ENCODE peak calls at places on chromosomes 12 and 14, in four cellular contexts. Z is fibroblast of lung, M is PC-3, D is prostate gland. C is an unnamed sample.

GRCh38 chr12:71552728-71553501 is 110.7 kb downstream of the ZFC3H1 start:
- DNase-seq in Z (no peak), M (no peak), D (no peak), C (no peak)

GRCh38 chr12:24349051-24349780 is 399.7 kb upstream of the SOX5 start:
- DNase-seq in Z (no peak), M (no peak), D (no peak), C (no peak)

GRCh38 chr14:44462372-44462771 is 44.7 kb downstream of the FSCB start:
- DNase-seq in Z (no peak), M (no peak), D (no peak), C (no peak)

GRCh38 chr12:113325938-113326337 is 9.0 kb downstream of the SLC8B1 start:
- DNase-seq in Z (peak), M (no peak), D (no peak), C (peak)

GRCh38 chr12:124524231-124524925 is 43.0 kb downstream of the NCOR2 start:
- DNase-seq in Z (peak), M (peak), D (no peak), C (peak)

GRCh38 chr14:99681832-99682148 is 2.3 kb upstream of the CYP46A1 start:
- DNase-seq in Z (no peak), M (no peak), D (no peak), C (no peak)

GRCh38 chr12:99745106-99745505 is 97.6 kb downstream of the GARIN6 start:
- DNase-seq in Z (no peak), M (no peak), D (no peak), C (no peak)

GRCh38 chr14:34254596-34254995 is 207.4 kb downstream of the SPTSSA start:
- DNase-seq in Z (no peak), M (no peak), D (no peak), C (no peak)

GRCh38 chr14:36773558-36773957 is 111.9 kb downstream of the PAX9 start:
- DNase-seq in Z (peak), M (peak), D (no peak), C (peak)

GRCh38 chr12:42732908-42733411 is 143.4 kb upstream of the PRICKLE1 start:
- DNase-seq in Z (peak), M (no peak), D (no peak), C (no peak)

GRCh38 chr12:121232977-121233627 is 23.2 kb downstream of the P2RX4 start:
- DNase-seq in Z (no peak), M (no peak), D (no peak), C (no peak)

GRCh38 chr12:17652436-17652835 is 437.6 kb downstream of the RERGL start:
- DNase-seq in Z (no peak), M (no peak), D (no peak), C (no peak)

GRCh38 chr14:93775744-93776143 is 12.5 kb downstream of the PRIMA1 start:
- DNase-seq in Z (no peak), M (no peak), D (no peak), C (no peak)

GRCh38 chr12:60451457-60451856 is 855.6 kb downstream of the SLC16A7 start:
- DNase-seq in Z (no peak), M (peak), D (no peak), C (no peak)

GRCh38 chr14:67423424-67423823 is 11.5 kb upstream of the PLEK2 start:
- DNase-seq in Z (no peak), M (no peak), D (no peak), C (no peak)

GRCh38 chr14:67421356-67422224 is 9.6 kb upstream of the PLEK2 start:
- DNase-seq in Z (no peak), M (no peak), D (no peak), C (no peak)

GRCh38 chr14:67417633-67418032 is 5.7 kb upstream of the PLEK2 start:
- DNase-seq in Z (no peak), M (no peak), D (no peak), C (peak)

GRCh38 chr14:67418368-67419174 is 6.6 kb upstream of the PLEK2 start:
- DNase-seq in Z (no peak), M (peak), D (no peak), C (no peak)

DNA sequence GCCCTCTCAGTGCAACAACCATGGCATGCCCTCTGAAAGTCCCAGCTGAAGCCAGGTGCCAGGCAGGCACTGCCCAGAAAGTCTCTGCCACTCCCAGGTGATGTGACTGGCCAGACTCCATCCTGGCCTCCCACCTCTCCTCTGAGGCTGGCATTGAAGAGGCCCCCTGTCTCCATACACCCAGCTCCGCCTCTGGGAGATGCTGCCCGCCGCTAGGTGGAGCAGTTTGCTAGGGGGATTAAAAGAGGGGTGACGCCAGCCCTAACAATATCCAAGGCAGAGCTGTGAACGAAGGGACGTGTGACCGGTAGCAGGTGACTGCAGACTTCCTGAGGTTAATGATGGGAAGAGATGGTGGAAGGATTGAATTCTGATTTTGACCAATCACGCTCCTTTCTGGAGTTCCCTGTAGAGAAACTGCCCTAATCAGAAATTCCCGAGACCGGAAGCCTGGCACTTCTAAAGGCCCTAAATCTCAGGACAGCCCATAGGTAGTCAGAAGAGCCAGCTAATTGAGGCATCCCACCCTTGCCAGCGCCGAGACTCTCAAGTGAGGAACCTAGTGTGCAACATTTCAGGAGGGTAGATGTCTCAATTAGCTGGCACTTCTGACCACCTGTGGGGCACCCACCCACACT is 8.3 kb upstream of the PLEK2 start:
- DNase-seq in Z (no peak), M (peak), D (no peak), C (no peak)
- TF ChIP-seq CTCF in Z (peak), M (peak), D (no peak), C (peak)

GRCh38 chr12:50326636-50327284 is 43.4 kb upstream of the LIMA1 start:
- DNase-seq in Z (peak), M (peak), D (peak), C (peak)
- H3K4me3 ChIP-seq in Z (no peak), M (peak), D (no peak), C (no peak)

GRCh38 chr12:57859121-57859520 is 12.6 kb upstream of the CTDSP2 start:
- DNase-seq in Z (no peak), M (no peak), D (no peak), C (no peak)

GRCh38 chr12:57863676-57864075 is 17.1 kb upstream of the CTDSP2 start:
- DNase-seq in Z (no peak), M (no peak), D (no peak), C (no peak)

GRCh38 chr12:57864811-57865751 is 18.6 kb upstream of the CTDSP2 start:
- DNase-seq in Z (peak), M (peak), D (peak), C (peak)

GRCh38 chr12:57864382-57864781 is 17.9 kb upstream of the CTDSP2 start:
- DNase-seq in Z (peak), M (no peak), D (peak), C (no peak)

DNA sequence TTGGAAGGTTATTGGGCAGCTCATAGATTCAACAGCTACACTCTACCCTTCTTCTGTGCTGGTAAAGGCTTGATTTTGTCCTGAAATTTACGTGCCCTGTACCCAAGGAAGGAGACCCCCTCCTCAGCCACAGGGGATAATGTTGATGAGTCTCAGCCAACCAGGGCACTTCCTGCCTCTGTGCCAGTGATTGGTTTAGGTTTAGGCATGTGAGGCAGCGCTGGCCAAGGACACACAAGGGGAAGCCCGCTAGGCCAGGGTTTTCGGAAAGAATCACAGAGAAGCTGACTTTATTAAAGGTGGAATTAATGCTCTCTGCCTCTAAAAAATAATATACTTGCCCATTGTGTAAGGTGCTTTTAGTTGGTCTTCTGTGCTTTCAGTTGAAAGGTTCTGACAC is 15.4 kb upstream of the CTDSP2 start:
- DNase-seq in Z (no peak), M (no peak), D (no peak), C (no peak)
- TF ChIP-seq CTCF in Z (no peak), M (no peak), D (no peak), C (no peak)

GRCh38 chr12:48182659-48183058 is 785 bp upstream of the CCDC184 start:
- DNase-seq in Z (no peak), M (no peak), D (no peak), C (no peak)

GRCh38 chr12:48183091-48183875 is at the start of gene CCDC184:
- DNase-seq in Z (peak), M (peak), D (no peak), C (peak)

GRCh38 chr12:48185181-48185919 is 1.9 kb downstream of the CCDC184 start:
- DNase-seq in Z (no peak), M (no peak), D (no peak), C (no peak)

GRCh38 chr12:48183876-48184548 is 568 bp downstream of the CCDC184 start:
- DNase-seq in Z (no peak), M (no peak), D (no peak), C (no peak)

GRCh38 chr12:48184549-48184922 is 1.1 kb downstream of the CCDC184 start:
- DNase-seq in Z (no peak), M (no peak), D (no peak), C (no peak)
- H3K4me3 ChIP-seq in Z (peak), M (no peak), D (peak), C (no peak)

DNA sequence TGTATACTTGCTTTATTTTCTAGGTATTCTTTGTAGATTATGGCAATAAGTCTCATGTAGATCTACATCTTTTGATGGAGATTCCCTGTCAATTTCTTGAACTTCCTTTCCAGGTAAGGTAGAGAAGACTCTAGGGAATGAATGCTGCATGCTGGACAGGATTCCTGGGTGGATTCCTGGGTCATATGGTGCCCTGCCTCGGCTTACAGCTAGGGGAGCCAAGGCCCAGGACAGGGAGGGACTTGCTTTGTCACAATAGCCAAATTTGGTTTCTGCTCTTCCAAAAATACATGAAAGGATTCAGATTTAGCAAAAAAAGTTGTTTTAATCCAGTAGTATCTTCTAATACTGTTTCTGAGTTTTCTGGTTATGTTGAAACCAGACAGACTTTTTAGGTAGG is 59.5 kb upstream of the ASPG start:
- DNase-seq in Z (no peak), M (no peak), D (no peak), C (no peak)
- TF ChIP-seq CTCF in Z (no peak), M (no peak), D (no peak), C (no peak)

DNA sequence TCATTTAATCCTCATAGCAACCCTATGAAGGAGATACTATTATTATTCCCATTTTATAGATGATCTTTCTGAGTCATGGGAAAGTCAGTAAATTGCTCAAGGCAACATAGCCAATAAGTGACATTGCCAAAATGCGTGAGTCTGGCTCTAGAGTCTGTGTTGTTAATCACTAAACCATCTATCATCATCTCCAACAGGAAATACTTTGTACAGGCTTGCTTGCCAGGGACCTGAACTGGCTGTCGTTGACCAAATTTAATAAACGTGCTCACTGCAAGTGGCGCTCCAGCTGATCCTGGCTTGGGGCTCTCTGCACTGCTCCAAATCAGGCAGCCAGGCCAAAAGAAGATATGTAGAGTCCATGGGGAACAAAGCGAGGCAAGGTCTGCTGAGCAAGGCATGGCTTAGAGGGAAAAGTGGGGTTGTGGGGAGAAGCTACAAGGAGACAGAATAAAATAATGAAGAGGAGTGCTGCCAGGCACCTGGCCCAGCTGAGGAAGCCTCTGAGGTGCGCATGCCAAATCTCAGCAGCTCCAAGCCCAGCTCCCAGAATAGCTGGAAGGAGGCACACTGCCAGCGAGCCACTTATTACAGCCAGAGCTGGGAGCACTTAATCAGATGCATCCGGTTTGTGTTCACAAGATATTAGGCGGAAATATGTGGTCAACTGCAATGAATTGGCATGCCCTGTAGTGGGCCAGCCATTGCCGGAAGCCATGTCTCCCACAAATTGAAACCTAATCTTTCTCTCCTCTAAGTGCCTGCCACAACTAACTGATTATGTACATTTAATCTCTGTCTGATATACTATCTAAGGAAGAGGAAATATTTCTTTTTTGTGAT is 43.3 kb upstream of the PTPRO start:
- DNase-seq in Z (peak), M (peak), D (peak), C (peak)
- H3K4me3 ChIP-seq in Z (no peak), M (peak), D (no peak), C (no peak)

GRCh38 chr12:11807453-11807852 is 158.0 kb downstream of the ETV6 start:
- DNase-seq in Z (no peak), M (no peak), D (no peak), C (no peak)

GRCh38 chr12:11804130-11804529 is 154.7 kb downstream of the ETV6 start:
- DNase-seq in Z (no peak), M (no peak), D (no peak), C (no peak)

GRCh38 chr12:11801643-11802042 is 152.2 kb downstream of the ETV6 start:
- DNase-seq in Z (no peak), M (no peak), D (no peak), C (no peak)

GRCh38 chr12:11805680-11806079 is 156.2 kb downstream of the ETV6 start:
- DNase-seq in Z (no peak), M (peak), D (no peak), C (no peak)

GRCh38 chr12:11805043-11805442 is 155.6 kb downstream of the ETV6 start:
- DNase-seq in Z (no peak), M (no peak), D (no peak), C (no peak)
- TF ChIP-seq CTCF in Z (peak), M (peak), D (no peak), C (peak)

DNA sequence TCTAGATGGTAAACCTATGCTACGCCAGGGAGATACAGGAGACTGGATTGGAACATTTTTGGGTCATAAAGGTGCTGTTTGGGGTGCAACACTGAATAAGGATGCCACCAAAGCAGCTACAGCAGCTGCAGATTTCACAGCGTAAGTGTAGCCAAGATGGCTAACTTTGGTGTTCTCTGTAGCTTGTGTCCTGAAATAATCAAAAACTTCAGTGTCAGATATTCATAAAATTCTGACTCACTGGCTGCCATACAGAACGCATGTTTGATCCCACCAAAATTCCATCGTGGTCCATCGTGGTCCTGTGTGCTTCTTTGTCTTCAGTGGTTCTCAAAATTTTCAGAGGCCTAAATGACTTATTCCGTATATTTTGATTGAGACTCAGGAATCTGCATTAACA is 1.3 kb downstream of the STRAP start:
- DNase-seq in Z (peak), M (peak), D (no peak), C (no peak)
- H3K4me3 ChIP-seq in Z (peak), M (peak), D (peak), C (peak)

GRCh38 chr14:87967496-87967895 is 25.5 kb downstream of the GALC start:
- DNase-seq in Z (no peak), M (no peak), D (no peak), C (no peak)

GRCh38 chr14:87966816-87967215 is 26.2 kb downstream of the GALC start:
- DNase-seq in Z (peak), M (peak), D (no peak), C (peak)

GRCh38 chr14:87975636-87976035 is 17.3 kb downstream of the GALC start:
- DNase-seq in Z (peak), M (no peak), D (no peak), C (peak)

GRCh38 chr14:87971010-87971409 is 22.0 kb downstream of the GALC start:
- DNase-seq in Z (no peak), M (no peak), D (no peak), C (no peak)
- TF ChIP-seq CTCF in Z (no peak), M (no peak), D (no peak), C (no peak)

C was measured in fibroblast of pulmonary artery.